ENCODE peak calls at places on chromosomes 2 and 18, in nine cellular contexts. One of them, this sample, is unnamed.

GRCh38 chr2:52976132-52976949 is 791.3 kb upstream of the CHAC2 start:
- DNase-seq in HT1080: peak; percentile 10
- DNase-seq in amygdala: no peak
- DNase-seq in glomerular endothelial cell: no peak
- DNase-seq in fibroblast of villous mesenchyme: no peak
- DNase-seq in NCI-H774: no peak
- DNase-seq in tibial nerve: no peak
- DNase-seq in CD4-positive, alpha-beta memory T cell: no peak
- DNase-seq in GDM1: no peak
- DNase-seq in this sample: no peak

GRCh38 chr2:126685629-126686028 is 29.7 kb downstream of the GYPC start:
- DNase-seq in HT1080: no peak
- DNase-seq in amygdala: no peak
- DNase-seq in glomerular endothelial cell: no peak
- DNase-seq in fibroblast of villous mesenchyme: no peak
- DNase-seq in NCI-H774: no peak
- DNase-seq in tibial nerve: no peak
- DNase-seq in CD4-positive, alpha-beta memory T cell: no peak
- DNase-seq in GDM1: no peak
- DNase-seq in this sample: no peak

GRCh38 chr18:415627-416612 is 84.6 kb downstream of the COLEC12 start:
- DNase-seq in HT1080: peak; percentile 78
- DNase-seq in amygdala: no peak
- DNase-seq in glomerular endothelial cell: no peak
- DNase-seq in fibroblast of villous mesenchyme: peak; percentile 85
- DNase-seq in NCI-H774: no peak
- DNase-seq in tibial nerve: no peak
- DNase-seq in CD4-positive, alpha-beta memory T cell: no peak
- DNase-seq in GDM1: no peak
- DNase-seq in this sample: no peak

GRCh38 chr2:187991389-187991788 is 300.3 kb upstream of the GULP1 start:
- DNase-seq in HT1080: no peak
- DNase-seq in amygdala: no peak
- DNase-seq in glomerular endothelial cell: no peak
- DNase-seq in fibroblast of villous mesenchyme: peak; percentile 34
- DNase-seq in NCI-H774: no peak
- DNase-seq in tibial nerve: no peak
- DNase-seq in CD4-positive, alpha-beta memory T cell: no peak
- DNase-seq in GDM1: no peak
- DNase-seq in this sample: no peak

GRCh38 chr2:216279459-216279858 is 92.8 kb downstream of the MARCHF4 start:
- DNase-seq in HT1080: no peak
- DNase-seq in amygdala: no peak
- DNase-seq in glomerular endothelial cell: no peak
- DNase-seq in fibroblast of villous mesenchyme: peak; percentile 46
- DNase-seq in NCI-H774: no peak
- DNase-seq in tibial nerve: no peak
- DNase-seq in CD4-positive, alpha-beta memory T cell: no peak
- DNase-seq in GDM1: no peak
- DNase-seq in this sample: no peak

GRCh38 chr2:191488135-191488534 is 189.8 kb upstream of the NABP1 start:
- DNase-seq in HT1080: no peak
- DNase-seq in amygdala: no peak
- DNase-seq in glomerular endothelial cell: no peak
- DNase-seq in fibroblast of villous mesenchyme: no peak
- DNase-seq in NCI-H774: no peak
- DNase-seq in tibial nerve: no peak
- DNase-seq in CD4-positive, alpha-beta memory T cell: no peak
- DNase-seq in GDM1: no peak
- DNase-seq in this sample: no peak

GRCh38 chr2:224284134-224284946 is 117.6 kb downstream of the FAM124B start:
- DNase-seq in HT1080: peak; percentile 46
- DNase-seq in amygdala: no peak
- DNase-seq in glomerular endothelial cell: peak; percentile 27
- DNase-seq in fibroblast of villous mesenchyme: peak; percentile 46
- DNase-seq in NCI-H774: peak; percentile 63
- DNase-seq in tibial nerve: peak; percentile 52
- DNase-seq in CD4-positive, alpha-beta memory T cell: no peak
- DNase-seq in GDM1: no peak
- DNase-seq in this sample: peak; percentile 30

GRCh38 chr2:218291318-218291933 is 877 bp downstream of the TMBIM1 start:
- DNase-seq in HT1080: no peak
- DNase-seq in amygdala: no peak
- DNase-seq in glomerular endothelial cell: no peak
- DNase-seq in fibroblast of villous mesenchyme: peak; percentile 61
- DNase-seq in NCI-H774: no peak
- DNase-seq in tibial nerve: no peak
- DNase-seq in CD4-positive, alpha-beta memory T cell: no peak
- DNase-seq in GDM1: no peak
- DNase-seq in this sample: no peak

GRCh38 chr18:74836296-74837139 is 238.8 kb downstream of the ZNF407 start:
- DNase-seq in HT1080: peak; percentile 65
- DNase-seq in amygdala: no peak
- DNase-seq in glomerular endothelial cell: peak; percentile 18
- DNase-seq in fibroblast of villous mesenchyme: no peak
- DNase-seq in NCI-H774: peak; percentile 65
- DNase-seq in tibial nerve: no peak
- DNase-seq in CD4-positive, alpha-beta memory T cell: no peak
- DNase-seq in GDM1: peak; percentile 15
- DNase-seq in this sample: peak; percentile 88

GRCh38 chr2:158760887-158761286 is 34.2 kb upstream of the DAPL1 start:
- DNase-seq in HT1080: no peak
- DNase-seq in amygdala: no peak
- DNase-seq in glomerular endothelial cell: no peak
- DNase-seq in fibroblast of villous mesenchyme: no peak
- DNase-seq in NCI-H774: no peak
- DNase-seq in tibial nerve: no peak
- DNase-seq in CD4-positive, alpha-beta memory T cell: no peak
- DNase-seq in GDM1: no peak
- DNase-seq in this sample: no peak

GRCh38 chr2:227626580-227627151 is 9.4 kb downstream of the SCYGR4 start:
- DNase-seq in HT1080: no peak
- DNase-seq in amygdala: no peak
- DNase-seq in glomerular endothelial cell: no peak
- DNase-seq in fibroblast of villous mesenchyme: peak; percentile 18
- DNase-seq in NCI-H774: no peak
- DNase-seq in tibial nerve: no peak
- DNase-seq in CD4-positive, alpha-beta memory T cell: no peak
- DNase-seq in GDM1: no peak
- DNase-seq in this sample: no peak

GRCh38 chr2:26757873-26758789 is 6.0 kb upstream of the SLC35F6 start:
- DNase-seq in HT1080: peak; percentile 99
- DNase-seq in amygdala: no peak
- DNase-seq in glomerular endothelial cell: peak; percentile 97
- DNase-seq in fibroblast of villous mesenchyme: peak; percentile 97
- DNase-seq in NCI-H774: no peak
- DNase-seq in tibial nerve: peak; percentile 38
- DNase-seq in CD4-positive, alpha-beta memory T cell: no peak
- DNase-seq in GDM1: no peak
- DNase-seq in this sample: no peak

GRCh38 chr2:74554821-74555531 is 456 bp downstream of the DOK1 start:
- DNase-seq in HT1080: peak; percentile 50
- DNase-seq in amygdala: no peak
- DNase-seq in glomerular endothelial cell: no peak
- DNase-seq in fibroblast of villous mesenchyme: peak; percentile 52
- DNase-seq in NCI-H774: peak; percentile 19
- DNase-seq in tibial nerve: no peak
- DNase-seq in CD4-positive, alpha-beta memory T cell: no peak
- DNase-seq in GDM1: no peak
- DNase-seq in this sample: no peak

GRCh38 chr2:88735853-88736252 is 44.4 kb downstream of the RPIA start:
- DNase-seq in HT1080: peak; percentile 31
- DNase-seq in amygdala: no peak
- DNase-seq in glomerular endothelial cell: no peak
- DNase-seq in fibroblast of villous mesenchyme: no peak
- DNase-seq in NCI-H774: no peak
- DNase-seq in tibial nerve: no peak
- DNase-seq in CD4-positive, alpha-beta memory T cell: no peak
- DNase-seq in GDM1: no peak
- DNase-seq in this sample: no peak

GRCh38 chr18:60984496-60984895 is 348.7 kb upstream of the CDH20 start:
- DNase-seq in HT1080: peak; percentile 48
- DNase-seq in amygdala: no peak
- DNase-seq in glomerular endothelial cell: no peak
- DNase-seq in fibroblast of villous mesenchyme: peak; percentile 72
- DNase-seq in NCI-H774: no peak
- DNase-seq in tibial nerve: no peak
- DNase-seq in CD4-positive, alpha-beta memory T cell: no peak
- DNase-seq in GDM1: no peak
- DNase-seq in this sample: no peak

GRCh38 chr2:101655941-101656422 is 41.5 kb upstream of the MAP4K4 start:
- DNase-seq in HT1080: peak; percentile 45
- DNase-seq in amygdala: peak; percentile 32
- DNase-seq in glomerular endothelial cell: no peak
- DNase-seq in fibroblast of villous mesenchyme: peak; percentile 83
- DNase-seq in NCI-H774: no peak
- DNase-seq in tibial nerve: no peak
- DNase-seq in CD4-positive, alpha-beta memory T cell: no peak
- DNase-seq in GDM1: no peak
- DNase-seq in this sample: no peak

GRCh38 chr2:136645458-136645857 is 119.9 kb upstream of the THSD7B start:
- DNase-seq in HT1080: no peak
- DNase-seq in amygdala: no peak
- DNase-seq in glomerular endothelial cell: no peak
- DNase-seq in fibroblast of villous mesenchyme: no peak
- DNase-seq in NCI-H774: no peak
- DNase-seq in tibial nerve: no peak
- DNase-seq in CD4-positive, alpha-beta memory T cell: no peak
- DNase-seq in GDM1: no peak
- DNase-seq in this sample: no peak

GRCh38 chr2:25247792-25248512 is 79.6 kb upstream of the POMC start:
- DNase-seq in HT1080: no peak
- DNase-seq in amygdala: no peak
- DNase-seq in glomerular endothelial cell: no peak
- DNase-seq in fibroblast of villous mesenchyme: no peak
- DNase-seq in NCI-H774: no peak
- DNase-seq in tibial nerve: no peak
- DNase-seq in CD4-positive, alpha-beta memory T cell: no peak
- DNase-seq in GDM1: no peak
- DNase-seq in this sample: no peak